ENCODE peak calls at places on chromosome 16, in six cellular contexts. T is T-helper 2 cell; P is activated CD4-positive, alpha-beta T cell treated with anti-CD3 and anti-CD28 coated beads for 48 hours; R is NCI-H146; Z is aorta; B is Peyer's patch. V is an unnamed sample.

GRCh38 chr16:19948186-19949104 is 63.8 kb upstream of the GPRC5B start:
- DNase-seq in T (no peak), B (no peak), R (no peak), P (no peak), Z (no peak), V (no peak)

GRCh38 chr16:76946879-76947278 is 244.1 kb upstream of the MON1B start:
- DNase-seq in T (no peak), B (no peak), P (no peak), Z (no peak), R (peak), V (no peak)

GRCh38 chr16:86909359-86910145 is 331.2 kb downstream of the FOXL1 start:
- DNase-seq in B (no peak), R (no peak), T (no peak), P (no peak), Z (no peak), V (no peak)

GRCh38 chr16:87728026-87728425 is 37.8 kb downstream of the KLHDC4 start:
- DNase-seq in P (no peak), Z (no peak), R (no peak), B (no peak), T (no peak), V (no peak)

GRCh38 chr16:8866884-8867482 is 1.8 kb downstream of the CARHSP1 start:
- DNase-seq in B (no peak), T (no peak), P (no peak), Z (no peak), R (no peak), V (no peak)

GRCh38 chr16:20318437-20318836 is 8.9 kb downstream of the GP2 start:
- DNase-seq in R (no peak), B (no peak), Z (no peak), T (no peak), P (no peak), V (no peak)

GRCh38 chr16:2531371-2531695 is at the start of gene CEMP1:
- DNase-seq in T (no peak), R (no peak), B (no peak), Z (no peak), P (no peak), V (no peak)

GRCh38 chr16:67246081-67246944 is 968 bp downstream of the FHOD1 start:
- DNase-seq in P (peak), B (peak), Z (peak), T (peak), R (peak), V (peak)

GRCh38 chr16:54094641-54095040 is 191.9 kb downstream of the IRX3 start:
- DNase-seq in Z (no peak), P (no peak), B (no peak), R (no peak), T (no peak), V (no peak)

GRCh38 chr16:48613061-48613957 is 3.3 kb upstream of the N4BP1 start:
- DNase-seq in P (peak), Z (no peak), B (peak), T (peak), R (no peak), V (no peak)

GRCh38 chr16:2979669-2980226 is 498 bp downstream of the PKMYT1 start:
- DNase-seq in T (no peak), Z (no peak), B (no peak), P (peak), R (peak), V (peak)

GRCh38 chr16:80273635-80274538 is 266.9 kb upstream of the DYNLRB2 start:
- DNase-seq in R (no peak), P (peak), T (no peak), B (no peak), Z (no peak), V (no peak)

GRCh38 chr16:66523861-66524354 is 26.0 kb downstream of the TK2 start:
- DNase-seq in T (peak), B (peak), Z (peak), R (no peak), P (no peak), V (no peak)

GRCh38 chr16:55257971-55258613 is 65.9 kb upstream of the IRX6 start:
- DNase-seq in R (no peak), P (peak), Z (peak), T (no peak), B (peak), V (peak)

GRCh38 chr16:69100046-69100765 is 5.2 kb upstream of the HAS3 start:
- DNase-seq in P (no peak), B (no peak), T (no peak), R (peak), Z (no peak), V (no peak)

GRCh38 chr16:66481081-66481942 is 54.2 kb downstream of the BEAN1 start:
- DNase-seq in B (peak), P (no peak), R (no peak), Z (peak), T (no peak), V (no peak)

V was measured in mucosa of descending colon.